ENCODE peak calls at places on chromosomes 11 and 22, in five cellular contexts. F is NCI-H2081; P is heart right ventricle; U is activated naive CD4-positive, alpha-beta T cell treated with anti-CD3 and anti-CD28 coated beads for 36 hours; E is stimulated activated naive CD4-positive, alpha-beta T cell treated with Interleukin-2 at 50 U/mL for 16 hours. X is an unnamed sample.

GRCh38 chr22:43555561-43556515 is 144.0 kb downstream of the MPPED1 start:
- DNase-seq in F (no peak), P (no peak), U (no peak), E (no peak), X (no peak)

GRCh38 chr11:47856186-47856585 is 8.0 kb upstream of the NUP160 start:
- DNase-seq in F (no peak), P (no peak), U (no peak), E (no peak), X (no peak)

GRCh38 chr11:117705866-117706265 is 91.2 kb downstream of the DSCAML1 start:
- DNase-seq in F (no peak), P (no peak), U (no peak), E (no peak), X (no peak)

GRCh38 chr11:33016654-33017053 is 976 bp downstream of the DEPDC7 start:
- DNase-seq in F (no peak), P (no peak), U (no peak), E (no peak), X (no peak)

GRCh38 chr11:126163074-126163700 is 48.3 kb downstream of the RPUSD4 start:
- DNase-seq in F (no peak), P (no peak), U (no peak), E (no peak), X (no peak)

GRCh38 chr11:123616505-123617198 is 37.8 kb downstream of the SCN3B start:
- DNase-seq in F (no peak), P (peak; percentile 69), U (no peak), E (no peak), X (no peak)

GRCh38 chr11:27718853-27719574 is 18.8 kb upstream of the BDNF start:
- DNase-seq in F (peak; percentile 24), P (peak; percentile 32), U (no peak), E (no peak), X (no peak)

GRCh38 chr22:46355369-46355995 is 20.0 kb downstream of the TRMU start:
- DNase-seq in F (peak; percentile 41), P (peak; percentile 70), U (peak; percentile 78), E (peak; percentile 21), X (no peak)

GRCh38 chr11:33970984-33971466 is 79.1 kb upstream of the LMO2 start:
- DNase-seq in F (peak; percentile 53), P (no peak), U (peak; percentile 48), E (no peak), X (peak; percentile 17)

GRCh38 chr11:12433571-12434061 is 56.2 kb downstream of the PARVA start:
- DNase-seq in F (no peak), P (no peak), U (no peak), E (no peak), X (no peak)

GRCh38 chr11:2548596-2548995 is 103.8 kb downstream of the KCNQ1 start:
- DNase-seq in F (no peak), P (no peak), U (peak; percentile 2), E (no peak), X (no peak)

GRCh38 chr11:125268611-125269010 is 104.1 kb downstream of the PKNOX2 start:
- DNase-seq in F (no peak), P (no peak), U (no peak), E (no peak), X (no peak)

GRCh38 chr22:49937758-49938564 is 19.5 kb downstream of the CRELD2 start:
- DNase-seq in F (no peak), P (peak; percentile 60), U (no peak), E (no peak), X (no peak)

GRCh38 chr22:21714059-21714770 is 21.4 kb downstream of the YPEL1 start:
- DNase-seq in F (no peak), P (no peak), U (no peak), E (no peak), X (no peak)

GRCh38 chr11:106077609-106078517 is at the start of gene AASDHPPT:
- DNase-seq in F (peak; percentile 15), P (no peak), U (no peak), E (no peak), X (no peak)

GRCh38 chr11:90223248-90223585 is 368 bp upstream of the CHORDC1 start:
- DNase-seq in F (no peak), P (no peak), U (no peak), E (no peak), X (no peak)

GRCh38 chr11:94171693-94172440 is 43.2 kb downstream of the PANX1 start:
- DNase-seq in F (peak; percentile 44), P (peak; percentile 26), U (peak; percentile 55), E (peak; percentile 11), X (no peak)

GRCh38 chr11:6319001-6319878 is 1.1 kb downstream of the CAVIN3 start:
- DNase-seq in F (no peak), P (peak; percentile 67), U (no peak), E (no peak), X (no peak)

GRCh38 chr11:17694711-17695110 is 24.7 kb upstream of the MYOD1 start:
- DNase-seq in F (no peak), P (no peak), U (no peak), E (no peak), X (no peak)

GRCh38 chr11:32487270-32487669 is 51.9 kb upstream of the WT1 start:
- DNase-seq in F (no peak), P (no peak), U (no peak), E (no peak), X (no peak)

GRCh38 chr11:57499983-57500461 is 15.5 kb downstream of the SLC43A1 start:
- DNase-seq in F (no peak), P (no peak), U (no peak), E (no peak), X (no peak)